ENCODE peak calls at places on chromosomes 1 and 21, in seven cellular contexts. K, E, M, J, N, P and V are unnamed samples. For H3K4me1, the result is how much of the 10 kb centered on the place peaks cover.

GRCh38 chr1:40389871-40390560 is 16.5 kb downstream of the SMAP2 start:
- DNase-seq in K (no peak), E (no peak), M (peak), J (no peak), N (peak), P (no peak), V (no peak)

GRCh38 chr1:99326215-99326949 is 62.1 kb downstream of the PLPPR4 start:
- DNase-seq in K (no peak), E (no peak), M (peak), J (no peak), N (no peak), P (no peak), V (no peak)

GRCh38 chr21:18354947-18355346 is 48.6 kb downstream of the TMPRSS15 start:
- DNase-seq in K (no peak), E (no peak), M (no peak), J (no peak), N (no peak), P (no peak), V (no peak)

GRCh38 chr1:85884372-85885035 is 176.3 kb upstream of the ZNHIT6 start:
- DNase-seq in K (no peak), E (no peak), M (peak), J (no peak), N (peak), P (no peak), V (no peak)

GRCh38 chr1:150477320-150477719 is 9.9 kb upstream of the TARS2 start:
- DNase-seq in K (no peak), E (no peak), M (no peak), J (peak), N (no peak), P (no peak), V (no peak)

GRCh38 chr1:161342186-161342585 is 25.5 kb downstream of the CFAP126 start:
- DNase-seq in K (no peak), E (no peak), M (no peak), J (no peak), N (no peak), P (no peak), V (no peak)

GRCh38 chr1:32903991-32904776 is 3.0 kb upstream of the TMEM54 start:
- DNase-seq in K (no peak), E (no peak), M (no peak), J (no peak), N (no peak), P (no peak), V (no peak)

GRCh38 chr1:153357076-153357852 is 390 bp upstream of the S100A9 start:
- DNase-seq in K (peak), E (peak), M (no peak), J (peak), N (no peak), P (no peak), V (no peak)

GRCh38 chr1:212960932-212961331 is 10.6 kb downstream of the VASH2 start:
- DNase-seq in K (no peak), E (no peak), M (no peak), J (no peak), N (no peak), P (no peak), V (no peak)

GRCh38 chr21:39756285-39756684 is 11.3 kb downstream of the IGSF5 start:
- DNase-seq in K (no peak), E (no peak), M (no peak), J (no peak), N (no peak), P (no peak), V (no peak)

GRCh38 chr1:168974117-168974516 is 132.4 kb upstream of the ATP1B1 start:
- DNase-seq in K (no peak), E (no peak), M (no peak), J (no peak), N (peak), P (no peak), V (no peak)

GRCh38 chr1:102262994-102263393 is 266.3 kb upstream of the OLFM3 start:
- DNase-seq in K (no peak), E (no peak), M (no peak), J (no peak), N (no peak), P (no peak), V (no peak)

GRCh38 chr1:68770817-68771216 is 273.9 kb upstream of the DEPDC1 start:
- DNase-seq in K (no peak), E (no peak), M (no peak), J (no peak), N (no peak), P (no peak), V (no peak)

GRCh38 chr1:3687509-3687908 is 35.2 kb downstream of the TP73 start:
- DNase-seq in K (no peak), E (no peak), M (no peak), J (no peak), N (no peak), P (peak), V (no peak)

GRCh38 chr1:161921990-161922389 is 101.7 kb downstream of the OLFML2B start:
- DNase-seq in K (no peak), E (no peak), M (peak), J (no peak), N (peak), P (no peak), V (no peak)

GRCh38 chr21:33033094-33033951 is 7.6 kb downstream of the OLIG2 start:
- DNase-seq in K (no peak), E (no peak), M (no peak), J (no peak), N (no peak), P (no peak), V (no peak)

GRCh38 chr1:203072002-203072607 is 13.7 kb downstream of the MYOG start:
- DNase-seq in K (no peak), E (no peak), M (no peak), J (no peak), N (no peak), P (no peak), V (no peak)

GRCh38 chr1:87956072-87956471 is 627.4 kb downstream of the LMO4 start:
- DNase-seq in K (no peak), E (no peak), M (peak), J (peak), N (peak), P (no peak), V (no peak)

GRCh38 chr1:60449876-60450275 is 376.3 kb upstream of the C1orf87 start:
- DNase-seq in K (no peak), E (no peak), M (no peak), J (no peak), N (no peak), P (no peak), V (no peak)

GRCh38 chr1:206037521-206037920 is 13.8 kb upstream of the CTSE start:
- DNase-seq in K (no peak), E (no peak), M (no peak), J (no peak), N (no peak), P (no peak), V (no peak)

GRCh38 chr1:183622884-183623785 is 12.4 kb downstream of the ARPC5 start:
- DNase-seq in K (no peak), E (peak), M (peak), J (no peak), N (peak), P (peak), V (peak)

GRCh38 chr1:44780583-44781121 is 5.3 kb downstream of the RPS8 start:
- DNase-seq in K (no peak), E (no peak), M (no peak), J (no peak), N (no peak), P (no peak), V (peak)

GRCh38 chr1:154730986-154731489 is 123.1 kb upstream of the ADAR start:
- DNase-seq in K (no peak), E (no peak), M (peak), J (no peak), N (peak), P (no peak), V (no peak)

GRCh38 chr21:25835397-25835796 is 100.6 kb downstream of the GABPA start:
- DNase-seq in K (no peak), E (no peak), M (peak), J (no peak), N (no peak), P (no peak), V (no peak)

GRCh38 chr1:193438771-193439170 is 252.4 kb upstream of the B3GALT2 start:
- DNase-seq in K (no peak), E (no peak), M (no peak), J (no peak), N (no peak), P (no peak), V (no peak)

GRCh38 chr1:199279872-199280649 is 641.2 kb downstream of the PTPRC start:
- DNase-seq in K (no peak), E (no peak), M (no peak), J (no peak), N (peak), P (no peak), V (no peak)

GRCh38 chr1:156342556-156342955 is 4.2 kb downstream of the TSACC start:
- DNase-seq in K (no peak), E (no peak), M (no peak), J (no peak), N (peak), P (no peak), V (peak)

GRCh38 chr1:39214021-39214713 is 9.7 kb downstream of the MACF1 start:
- DNase-seq in K (no peak), E (peak), M (peak), J (no peak), N (no peak), P (peak), V (no peak)

GRCh38 chr1:61869691-61870109 is 127.4 kb downstream of the PATJ start:
- DNase-seq in K (no peak), E (no peak), M (no peak), J (no peak), N (no peak), P (no peak), V (no peak)

GRCh38 chr1:1907098-1907736 is 7.8 kb upstream of the CALML6 start:
- DNase-seq in K (no peak), E (peak), M (no peak), J (no peak), N (peak), P (no peak), V (no peak)

GRCh38 chr1:198253668-198254067 is 96.9 kb downstream of the NEK7 start:
- DNase-seq in K (no peak), E (no peak), M (peak), J (no peak), N (peak), P (no peak), V (no peak)

GRCh38 chr1:149843302-149844041 is 55.9 kb upstream of the BOLA1 start:
- DNase-seq in K (no peak), E (no peak), M (no peak), J (no peak), N (peak), P (no peak), V (peak)

GRCh38 chr1:167516404-167517388 is 1.6 kb downstream of the CD247 start:
- DNase-seq in K (no peak), E (no peak), M (no peak), J (no peak), N (no peak), P (no peak), V (no peak)

GRCh38 chr1:44926311-44926781 is 60.0 kb downstream of the EIF2B3 start:
- DNase-seq in K (no peak), E (no peak), M (no peak), J (no peak), N (peak), P (no peak), V (no peak)

GRCh38 chr1:2973661-2974593 is 47.3 kb upstream of the ACTRT2 start:
- DNase-seq in K (no peak), E (no peak), M (no peak), J (no peak), N (no peak), P (no peak), V (peak)

GRCh38 chr1:210796421-210796820 is 337.5 kb downstream of the KCNH1 start:
- DNase-seq in K (no peak), E (no peak), M (no peak), J (no peak), N (no peak), P (no peak), V (no peak)

GRCh38 chr1:8409107-8409506 is 91.2 kb downstream of the SLC45A1 start:
- DNase-seq in K (no peak), E (no peak), M (peak), J (no peak), N (peak), P (peak), V (peak)

GRCh38 chr1:66434096-66434495 is 99.9 kb upstream of the SGIP1 start:
- DNase-seq in K (no peak), E (no peak), M (no peak), J (no peak), N (peak), P (no peak), V (no peak)

GRCh38 chr1:53048960-53049573 is 12.9 kb upstream of the PODN start:
- DNase-seq in K (no peak), E (no peak), M (no peak), J (no peak), N (no peak), P (no peak), V (peak)

GRCh38 chr1:60287536-60287935 is 214.0 kb upstream of the C1orf87 start:
- DNase-seq in K (no peak), E (no peak), M (no peak), J (no peak), N (no peak), P (no peak), V (no peak)

GRCh38 chr1:67686272-67687197 is 1.5 kb downstream of the GADD45A start:
- DNase-seq in K (no peak), E (peak), M (peak), J (peak), N (peak), P (peak), V (peak)
- H3K4me1 ChIP-seq in K (under half), E (under half), M (under half), J (under half), N (under half), P (under half), V (under half)

DNA sequence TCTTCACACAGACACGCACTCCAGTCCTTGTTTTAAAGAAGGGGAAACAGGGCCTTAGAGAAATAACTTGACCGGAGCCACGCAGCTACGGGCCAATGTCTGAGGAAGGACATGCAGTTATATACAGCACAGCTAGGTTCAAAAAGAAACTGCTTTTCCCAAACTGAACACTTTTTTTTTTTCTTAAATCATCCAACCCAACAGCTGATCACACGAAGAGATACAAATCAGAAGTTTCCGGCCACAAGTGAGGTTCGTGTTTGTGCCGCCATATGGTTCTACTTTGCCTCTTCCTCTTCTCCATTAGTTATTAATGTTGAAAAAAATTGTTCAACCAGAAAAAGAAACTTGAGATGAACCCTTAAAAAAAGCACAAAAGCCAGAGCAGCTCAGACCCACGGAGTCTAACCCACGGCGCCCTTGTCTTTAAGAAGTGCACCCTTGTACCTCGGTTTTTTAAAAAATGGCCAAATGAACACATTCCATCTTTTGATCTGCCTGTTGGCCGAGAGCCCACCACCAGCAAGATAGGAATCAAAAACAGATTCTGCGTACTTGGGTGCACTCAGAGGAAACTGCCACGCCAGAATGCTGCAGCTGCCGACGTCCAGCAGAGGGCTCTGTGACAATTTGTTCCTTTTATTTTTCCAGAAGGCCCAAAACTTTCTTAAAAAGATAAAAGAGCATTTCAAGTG is 78.9 kb downstream of the SLC66A1 start:
- DNase-seq in K (no peak), E (no peak), M (peak), J (peak), N (peak), P (peak), V (peak)
- H3K4me3 ChIP-seq in K (peak), E (peak), M (no peak), J (no peak), N (peak), P (no peak), V (no peak)

DNA sequence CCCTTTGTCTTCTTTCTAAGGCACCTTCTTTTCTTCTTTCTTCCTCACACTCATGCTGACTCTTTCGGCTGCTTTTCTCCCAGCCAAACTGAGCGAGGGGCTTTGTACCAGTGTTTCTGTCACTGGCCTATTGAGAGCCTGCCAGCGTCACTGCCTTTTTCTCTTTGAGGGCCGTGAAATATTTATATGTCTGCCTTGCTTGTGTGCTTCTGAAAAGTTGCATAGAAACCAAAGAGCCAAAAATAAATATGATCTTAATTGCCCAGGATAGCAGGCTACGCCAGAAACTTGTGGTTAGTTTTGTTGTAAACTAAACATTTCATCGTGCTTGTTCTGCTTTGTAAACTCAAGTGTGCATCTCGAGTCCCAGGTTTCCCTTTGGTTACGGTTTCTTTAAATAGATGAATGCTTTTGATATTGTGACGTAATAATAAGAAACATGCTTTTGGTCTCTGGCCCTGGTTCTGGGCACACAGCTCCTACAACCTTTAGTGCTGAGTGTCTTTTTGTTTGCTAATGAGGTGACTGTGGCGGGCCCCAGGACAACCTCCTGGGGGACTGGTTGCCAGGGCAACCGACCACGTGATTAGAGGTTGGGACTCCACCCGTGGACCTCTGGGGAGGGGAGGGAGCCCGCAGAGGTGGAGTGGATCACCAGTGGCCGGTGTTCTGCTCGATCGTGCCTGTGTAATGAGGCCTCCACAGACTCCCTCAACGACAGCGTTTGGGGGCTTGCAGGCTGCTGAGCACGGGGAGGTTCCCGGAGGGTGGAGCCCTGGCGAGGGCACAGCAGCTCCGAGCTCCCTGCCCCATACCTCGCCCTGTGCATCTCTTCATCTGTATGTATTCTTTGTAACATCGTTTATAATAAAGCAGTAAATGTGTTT is 10.9 kb downstream of the SLC37A1 start:
- DNase-seq in K (no peak), E (peak), M (no peak), J (peak), N (peak), P (no peak), V (peak)
- H3K4me1 ChIP-seq in K (under half), E (half or more), M (under half), J (under half), N (under half), P (under half), V (under half)

DNA sequence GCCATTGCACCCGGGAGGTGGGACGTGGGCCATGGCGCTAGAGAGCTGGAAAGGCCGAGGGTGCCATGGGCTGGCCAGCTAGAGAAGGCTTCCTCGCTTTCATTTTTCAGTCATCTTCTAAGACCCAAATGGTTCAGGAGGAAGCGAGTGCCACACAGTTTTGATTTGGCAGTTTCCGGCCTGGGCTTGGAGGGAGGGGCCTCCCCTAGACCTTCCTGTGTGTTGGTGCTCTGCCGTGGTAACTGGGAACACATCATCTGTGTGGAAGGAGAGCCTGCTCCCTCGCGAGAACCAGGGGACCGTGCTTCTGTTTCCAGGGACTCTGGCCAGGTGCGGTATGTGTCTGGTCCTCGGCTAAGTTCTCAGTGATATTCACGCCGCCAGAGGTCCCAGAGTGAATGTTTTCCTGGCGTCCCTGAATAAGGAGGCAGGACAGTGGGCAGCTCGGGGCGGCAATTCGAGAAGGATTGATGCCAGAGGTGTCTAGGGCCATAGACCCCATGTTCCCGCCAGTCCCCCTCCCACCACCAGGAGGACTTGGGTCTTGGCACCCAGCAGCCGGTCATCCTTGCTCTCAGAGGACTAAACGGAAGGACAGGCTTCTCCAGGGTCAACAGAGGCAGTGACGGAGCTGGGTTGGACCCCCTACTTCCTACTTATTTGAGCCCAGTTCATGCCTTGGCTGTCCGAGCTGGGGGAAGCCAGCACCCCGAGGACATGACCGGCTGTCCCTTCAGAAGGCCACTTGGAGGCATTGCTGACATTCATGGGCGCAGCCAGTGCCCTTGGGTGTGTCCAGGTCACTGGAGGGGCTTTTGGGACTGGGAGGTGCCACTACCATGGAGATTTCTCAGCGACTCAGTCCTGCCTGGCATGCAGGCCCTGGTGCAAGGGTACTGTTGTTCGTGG is 2.7 kb upstream of the NPHP4 start:
- DNase-seq in K (no peak), E (peak), M (no peak), J (peak), N (no peak), P (no peak), V (no peak)
- H3K4me3 ChIP-seq in K (peak), E (peak), M (no peak), J (no peak), N (no peak), P (no peak), V (no peak)